ENCODE peak calls at places on chromosome 12, in eight cellular contexts. U, O, T, N, Y, B, R and X are unnamed samples. For H3K4me1, the result is how much of the 10 kb centered on the place peaks cover.

GRCh38 chr12:64390275-64390851 is at the start of gene C12orf56:
- DNase-seq in U (no peak), O (no peak), T (no peak), N (no peak), Y (no peak), B (peak), R (peak), X (peak)

GRCh38 chr12:117743746-117744145 is 225.0 kb downstream of the KSR2 start:
- DNase-seq in U (no peak), O (no peak), T (no peak), N (no peak), Y (no peak), B (no peak), R (no peak), X (no peak)

GRCh38 chr12:64716839-64717455 is 42.3 kb downstream of the GNS start:
- DNase-seq in U (no peak), O (no peak), T (no peak), N (no peak), Y (no peak), B (no peak), R (no peak), X (no peak)

GRCh38 chr12:83527700-83528281 is 841.1 kb downstream of the TMTC2 start:
- DNase-seq in U (no peak), O (no peak), T (no peak), N (no peak), Y (no peak), B (no peak), R (no peak), X (no peak)

GRCh38 chr12:24947541-24948451 is 1.1 kb downstream of the BCAT1 start:
- DNase-seq in U (no peak), O (no peak), T (no peak), N (no peak), Y (no peak), B (no peak), R (no peak), X (no peak)

GRCh38 chr12:55972906-55973597 is 826 bp upstream of the RAB5B start:
- DNase-seq in U (no peak), O (no peak), T (no peak), N (no peak), Y (peak), B (peak), R (no peak), X (no peak)

GRCh38 chr12:119061208-119061796 is 80.0 kb downstream of the SRRM4 start:
- DNase-seq in U (no peak), O (peak), T (peak), N (peak), Y (peak), B (peak), R (peak), X (peak)

GRCh38 chr12:121376754-121377697 is 22.9 kb upstream of the RNF34 start:
- DNase-seq in U (no peak), O (no peak), T (no peak), N (no peak), Y (no peak), B (no peak), R (no peak), X (no peak)

GRCh38 chr12:121577443-121578180 is 3.2 kb downstream of the KDM2B start:
- DNase-seq in U (no peak), O (no peak), T (no peak), N (no peak), Y (no peak), B (no peak), R (no peak), X (peak)

GRCh38 chr12:29152223-29152868 is 3.3 kb downstream of the FAR2 start:
- DNase-seq in U (no peak), O (no peak), T (no peak), N (no peak), Y (no peak), B (no peak), R (no peak), X (no peak)

GRCh38 chr12:99154983-99155336 is 492.6 kb upstream of the GARIN6 start:
- DNase-seq in U (no peak), O (no peak), T (no peak), N (no peak), Y (no peak), B (no peak), R (no peak), X (no peak)

GRCh38 chr12:111190741-111191526 is 178.0 kb downstream of the PHETA1 start:
- DNase-seq in U (no peak), O (no peak), T (no peak), N (no peak), Y (no peak), B (no peak), R (no peak), X (no peak)

GRCh38 chr12:46160081-46160980 is 108.5 kb downstream of the SLC38A1 start:
- DNase-seq in U (no peak), O (no peak), T (no peak), N (no peak), Y (peak), B (no peak), R (peak), X (no peak)

DNA sequence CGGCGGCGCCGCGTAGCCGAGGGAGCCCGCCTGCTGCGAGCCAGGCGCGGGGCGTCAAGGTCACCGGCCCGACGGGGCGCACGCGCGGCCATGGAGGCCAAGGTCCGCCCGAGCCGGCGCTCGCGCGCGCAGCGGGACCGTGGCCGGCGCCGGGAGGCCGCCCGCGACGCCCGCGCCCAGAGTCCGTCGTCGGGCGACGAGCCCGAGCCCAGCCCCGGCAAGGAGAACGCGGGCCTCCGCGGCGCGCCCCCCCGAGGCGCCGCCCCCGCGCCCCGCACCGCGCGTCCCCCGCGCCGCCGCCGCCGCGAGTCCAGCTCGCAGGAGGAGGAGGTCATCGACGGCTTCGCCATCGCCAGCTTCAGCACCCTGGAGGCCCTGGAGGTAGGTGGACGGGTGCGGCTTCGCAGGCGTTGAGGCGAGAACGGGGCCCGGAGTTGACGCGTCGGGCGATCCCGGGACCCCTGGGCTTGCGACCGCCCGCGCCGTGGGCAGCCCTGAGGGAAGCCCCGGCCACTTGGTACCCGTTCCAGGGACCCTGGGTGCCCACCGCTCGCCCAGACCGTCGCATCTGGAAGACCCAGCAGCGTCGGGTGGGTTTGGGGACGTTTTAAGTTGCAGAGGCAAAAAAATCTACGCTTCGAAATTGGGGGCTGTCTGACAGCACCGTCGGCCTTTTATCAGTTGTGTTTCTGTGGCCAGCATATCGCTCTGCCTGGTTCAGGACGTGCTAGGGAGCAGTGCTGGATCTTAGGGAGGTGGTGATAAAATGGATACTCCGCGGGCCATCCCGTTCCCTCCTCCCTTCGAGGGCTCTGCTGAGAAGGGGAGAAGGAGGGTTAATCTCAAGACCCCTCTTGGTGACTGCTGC is 764 bp downstream of the FBRSL1 start:
- DNase-seq in U (no peak), O (no peak), T (no peak), N (no peak), Y (peak), B (no peak), R (no peak), X (peak)
- H3K4me1 ChIP-seq in U (under half), O (under half), T (under half), N (half or more), Y (under half), B (half or more), R (under half), X (under half)

GRCh38 chr12:107122452-107122958 is 29.2 kb upstream of the CRY1 start:
- DNase-seq in U (no peak), O (no peak), T (no peak), N (no peak), Y (no peak), B (no peak), R (no peak), X (peak)

GRCh38 chr12:107118624-107119023 is 25.3 kb upstream of the CRY1 start:
- DNase-seq in U (no peak), O (no peak), T (no peak), N (no peak), Y (no peak), B (no peak), R (no peak), X (no peak)

GRCh38 chr12:107115119-107115518 is 21.8 kb upstream of the CRY1 start:
- DNase-seq in U (no peak), O (no peak), T (no peak), N (no peak), Y (no peak), B (no peak), R (no peak), X (no peak)

DNA sequence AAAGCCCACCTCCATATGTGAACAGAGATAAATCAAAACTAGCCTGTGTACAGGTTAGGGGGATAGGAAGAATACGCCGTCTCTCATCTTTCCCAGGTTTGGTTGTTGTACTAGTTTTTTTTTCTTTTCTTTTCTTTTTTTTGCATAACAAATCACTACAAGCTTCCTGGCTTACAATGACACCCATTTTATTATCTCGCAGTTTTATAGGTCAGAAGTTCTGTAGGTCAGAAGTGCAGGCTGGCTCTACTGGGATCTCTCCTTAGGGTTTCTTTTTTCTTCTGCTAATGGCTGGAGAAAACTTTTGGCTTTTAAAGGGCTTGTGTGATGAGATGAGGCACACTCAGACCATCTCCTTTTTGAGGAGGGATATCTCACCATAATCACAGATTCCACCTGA is 25.7 kb upstream of the CRY1 start:
- DNase-seq in U (no peak), O (no peak), T (no peak), N (no peak), Y (no peak), B (no peak), R (no peak), X (no peak)
- H3K4me1 ChIP-seq in U (under half), O (under half), T (under half), N (under half), Y (under half), B (under half), R (under half), X (under half)

GRCh38 chr12:128825845-128826244 is 2.1 kb upstream of the SLC15A4 start:
- DNase-seq in U (no peak), O (no peak), T (no peak), N (no peak), Y (no peak), B (no peak), R (no peak), X (no peak)

GRCh38 chr12:128833418-128833817 is 9.7 kb upstream of the SLC15A4 start:
- DNase-seq in U (no peak), O (no peak), T (no peak), N (no peak), Y (no peak), B (no peak), R (no peak), X (no peak)

GRCh38 chr12:128827724-128828123 is 4.0 kb upstream of the SLC15A4 start:
- DNase-seq in U (no peak), O (no peak), T (no peak), N (no peak), Y (no peak), B (no peak), R (no peak), X (no peak)

GRCh38 chr12:128829870-128830504 is 6.2 kb upstream of the SLC15A4 start:
- DNase-seq in U (no peak), O (no peak), T (peak), N (no peak), Y (no peak), B (peak), R (no peak), X (no peak)

GRCh38 chr12:128830505-128830893 is 6.7 kb upstream of the SLC15A4 start:
- DNase-seq in U (no peak), O (no peak), T (no peak), N (no peak), Y (no peak), B (no peak), R (no peak), X (no peak)
- H3K4me1 ChIP-seq in U (under half), O (under half), T (under half), N (under half), Y (under half), B (under half), R (under half), X (under half)

DNA sequence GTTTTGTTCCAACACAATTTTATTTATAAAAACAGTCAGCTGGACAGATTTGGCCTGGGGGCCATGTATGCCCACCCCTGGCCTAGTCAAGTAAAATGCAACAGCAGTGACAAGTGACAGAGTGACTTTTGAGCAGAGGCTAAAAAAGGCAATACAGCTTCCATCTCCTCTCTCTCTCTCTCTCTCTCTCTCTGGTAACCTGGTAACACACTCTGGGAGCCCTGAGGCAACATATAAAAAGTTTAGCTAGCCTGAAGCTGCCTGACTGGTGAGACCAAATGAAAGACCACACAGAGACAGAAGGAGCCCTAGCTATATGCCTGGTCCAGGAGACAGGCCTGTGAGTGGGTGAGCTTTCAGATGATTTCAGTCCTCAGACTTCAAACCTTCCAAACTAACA is 105.4 kb downstream of the DENND5B start:
- DNase-seq in U (no peak), O (no peak), T (no peak), N (no peak), Y (peak), B (no peak), R (no peak), X (no peak)
- H3K4me1 ChIP-seq in U (under half), O (under half), T (under half), N (under half), Y (under half), B (under half), R (under half), X (under half)

DNA sequence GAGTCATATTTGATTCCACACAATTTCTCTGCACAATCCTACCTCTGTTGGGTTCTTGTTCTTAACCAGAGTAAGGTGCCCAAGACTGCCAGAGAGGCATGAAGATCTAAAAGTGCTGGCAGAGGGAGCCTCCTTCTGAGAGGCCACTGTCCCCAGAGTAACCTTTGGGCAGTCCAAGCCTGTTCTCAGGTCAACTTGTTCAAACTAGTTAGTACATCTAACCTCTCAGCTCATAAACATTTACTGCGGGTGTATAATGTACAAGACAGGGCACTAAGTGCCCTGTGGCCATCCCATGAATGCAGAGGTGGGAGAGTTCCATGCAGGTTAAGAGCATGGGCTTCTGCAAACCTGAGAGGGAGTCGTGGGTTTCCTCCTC is 4.7 kb downstream of the VDR start:
- DNase-seq in U (no peak), O (no peak), T (no peak), N (no peak), Y (no peak), B (peak), R (no peak), X (no peak)
- H3K4me1 ChIP-seq in U (under half), O (under half), T (half or more), N (under half), Y (under half), B (half or more), R (half or more), X (under half)

GRCh38 chr12:92538970-92539749 is 163.6 kb upstream of the PLEKHG7 start:
- DNase-seq in U (no peak), O (peak), T (peak), N (no peak), Y (peak), B (no peak), R (no peak), X (no peak)
- H3K4me1 ChIP-seq in U (under half), O (half or more), T (under half), N (half or more), Y (under half), B (under half), R (under half), X (under half)

GRCh38 chr12:47273191-47273626 is 193.4 kb upstream of the AMIGO2 start:
- DNase-seq in U (no peak), O (no peak), T (peak), N (no peak), Y (no peak), B (no peak), R (no peak), X (no peak)

GRCh38 chr12:47268501-47269459 is 189.0 kb upstream of the AMIGO2 start:
- DNase-seq in U (no peak), O (no peak), T (peak), N (no peak), Y (peak), B (no peak), R (no peak), X (no peak)

GRCh38 chr12:47271800-47272230 is 192.1 kb upstream of the AMIGO2 start:
- DNase-seq in U (no peak), O (no peak), T (peak), N (no peak), Y (no peak), B (no peak), R (no peak), X (no peak)

GRCh38 chr12:47272412-47273190 is 192.8 kb upstream of the AMIGO2 start:
- DNase-seq in U (no peak), O (no peak), T (peak), N (no peak), Y (no peak), B (no peak), R (no peak), X (no peak)

DNA sequence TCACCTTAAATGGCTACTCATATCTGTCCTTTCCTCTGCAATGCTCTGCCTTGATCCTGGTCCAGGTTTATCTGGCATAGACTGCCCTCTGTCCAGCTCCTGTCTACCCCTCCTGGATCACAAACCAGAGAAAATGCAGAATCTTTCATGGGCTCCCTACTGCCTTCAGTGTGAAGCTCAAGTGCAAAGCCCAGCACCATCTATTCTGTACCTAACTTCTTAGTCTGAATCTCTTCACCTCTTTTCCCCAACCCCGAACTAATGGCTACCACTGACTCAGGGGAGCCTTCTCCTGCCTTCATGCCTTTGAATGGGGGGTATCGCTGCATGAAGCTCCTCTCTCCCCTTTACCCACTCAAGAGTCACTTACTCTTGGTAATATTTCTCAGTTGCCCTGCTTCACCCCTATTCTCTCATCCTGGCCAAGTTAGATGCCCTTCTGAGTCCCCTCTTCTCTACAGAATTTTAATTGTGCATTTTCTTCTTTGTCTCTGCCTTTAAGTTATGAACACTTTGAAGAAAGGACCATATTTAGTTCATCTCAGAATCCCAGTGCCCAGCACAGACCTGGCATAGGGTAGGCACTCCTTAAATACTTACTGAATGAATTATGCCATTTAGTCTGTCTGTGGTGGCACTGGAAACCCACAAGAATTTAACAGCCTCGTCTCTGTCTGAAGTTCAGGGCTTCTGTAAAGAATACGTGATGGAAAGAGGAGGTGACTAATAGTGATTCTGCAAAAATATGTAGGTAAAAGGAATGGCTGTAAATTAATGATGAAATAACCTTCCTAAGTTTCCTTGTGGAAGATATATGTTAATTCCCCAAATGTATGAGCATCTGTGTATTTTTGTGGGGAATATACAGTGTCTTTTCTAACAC is 191.3 kb upstream of the AMIGO2 start:
- DNase-seq in U (peak), O (no peak), T (peak), N (no peak), Y (peak), B (no peak), R (no peak), X (no peak)
- H3K4me1 ChIP-seq in U (under half), O (under half), T (half or more), N (under half), Y (under half), B (under half), R (under half), X (under half)